ENCODE peak calls at places on chromosome 1, in ten cellular contexts. E, X, J, S, T, Z, L, Y, P and D are unnamed samples.

GRCh38 chr1:145692785-145693443 is 14.3 kb downstream of the PDZK1 start:
- DNase-seq in E (no peak), X (no peak), J (no peak), S (no peak), T (no peak), Z (no peak), L (no peak), Y (no peak), P (no peak), D (no peak)

GRCh38 chr1:51214615-51215131 is 21.4 kb upstream of the RNF11 start:
- DNase-seq in E (no peak), X (no peak), J (no peak), S (no peak), T (peak), Z (peak), L (peak), Y (no peak), P (peak), D (no peak)

GRCh38 chr1:74586253-74586897 is 74.0 kb upstream of the LRRC53 start:
- DNase-seq in E (no peak), X (no peak), J (no peak), S (no peak), T (no peak), Z (no peak), L (no peak), Y (no peak), P (no peak), D (no peak)

GRCh38 chr1:42282867-42283583 is 52.0 kb downstream of the FOXJ3 start:
- DNase-seq in E (no peak), X (no peak), J (no peak), S (no peak), T (no peak), Z (no peak), L (peak), Y (no peak), P (peak), D (no peak)

GRCh38 chr1:181604482-181604881 is 121.2 kb downstream of the CACNA1E start:
- DNase-seq in E (no peak), X (no peak), J (no peak), S (no peak), T (no peak), Z (no peak), L (no peak), Y (no peak), P (no peak), D (no peak)

GRCh38 chr1:29649375-29650040 is 413.2 kb downstream of the PTPRU start:
- DNase-seq in E (no peak), X (no peak), J (no peak), S (no peak), T (no peak), Z (peak), L (peak), Y (no peak), P (peak), D (no peak)

GRCh38 chr1:216923601-216924000 is 200.4 kb upstream of the ESRRG start:
- DNase-seq in E (no peak), X (no peak), J (no peak), S (no peak), T (no peak), Z (no peak), L (peak), Y (no peak), P (no peak), D (no peak)

GRCh38 chr1:162210171-162210570 is 140.7 kb downstream of the NOS1AP start:
- DNase-seq in E (no peak), X (no peak), J (no peak), S (no peak), T (no peak), Z (no peak), L (no peak), Y (no peak), P (no peak), D (no peak)